ENCODE peak calls at places on chromosomes 4 and X, in seven cellular contexts. D is GM23338, S is GM13977, E is BE2C, I is OCI-LY7, H is PC-9, L is B cell. R is an unnamed sample.

GRCh38 chrX:132676102-132676501 is 187.3 kb upstream of the MBNL3 start:
- DNase-seq in L (no peak), I (no peak), D (peak), E (no peak), H (no peak), S (no peak), R (no peak)

GRCh38 chr4:38371391-38371851 is 292.6 kb upstream of the KLF3 start:
- DNase-seq in H (no peak), S (no peak), I (no peak), D (no peak), L (no peak), E (no peak), R (no peak)

GRCh38 chr4:152340818-152341217 is 195.1 kb downstream of the FBXW7 start:
- DNase-seq in S (no peak), I (no peak), L (no peak), E (no peak), H (no peak), D (no peak), R (no peak)

GRCh38 chr4:7842384-7843279 is 97.0 kb downstream of the AFAP1 start:
- DNase-seq in L (no peak), H (peak), I (no peak), S (no peak), E (no peak), D (no peak), R (no peak)

GRCh38 chrX:115892787-115893671 is 277.5 kb upstream of the AGTR2 start:
- DNase-seq in H (peak), E (peak), I (no peak), D (peak), S (peak), L (no peak), R (no peak)

GRCh38 chrX:131704136-131704695 is 160.3 kb downstream of the OR13H1 start:
- DNase-seq in D (peak), L (no peak), I (no peak), S (peak), H (peak), E (no peak), R (no peak)

GRCh38 chr4:57053508-57053907 is 56.7 kb downstream of the IGFBP7 start:
- DNase-seq in H (no peak), I (no peak), D (no peak), S (no peak), L (no peak), E (no peak), R (no peak)

GRCh38 chrX:16771483-16772398 is 14.5 kb upstream of the TXLNG start:
- DNase-seq in H (peak), D (peak), S (no peak), I (no peak), L (no peak), E (peak), R (peak)

GRCh38 chr4:103018391-103019318 is 850 bp downstream of the SLC9B1 start:
- DNase-seq in D (peak), I (peak), H (no peak), L (no peak), S (no peak), E (no peak), R (no peak)

GRCh38 chrX:115649461-115650063 is 88.6 kb downstream of the PLS3 start:
- DNase-seq in D (peak), I (no peak), L (no peak), H (peak), S (no peak), E (no peak), R (no peak)

GRCh38 chr4:53489279-53489889 is 101.9 kb downstream of the LNX1 start:
- DNase-seq in L (no peak), D (no peak), I (no peak), H (no peak), S (no peak), E (no peak), R (no peak)

GRCh38 chr4:184688447-184688846 is 38.9 kb downstream of the PRIMPOL start:
- DNase-seq in E (no peak), L (no peak), D (peak), S (no peak), I (no peak), H (peak), R (peak)

GRCh38 chrX:47497274-47497673 is 14.3 kb upstream of the ZNF41 start:
- DNase-seq in L (no peak), H (no peak), D (no peak), S (no peak), E (no peak), I (peak), R (no peak)

GRCh38 chr4:101647710-101648034 is 142.9 kb upstream of the BANK1 start:
- DNase-seq in S (no peak), D (no peak), H (no peak), E (no peak), L (no peak), I (no peak), R (no peak)

GRCh38 chr4:121057466-121057911 is 14.8 kb downstream of the NDNF start:
- DNase-seq in H (no peak), L (no peak), S (no peak), I (no peak), E (peak), D (peak), R (no peak)

GRCh38 chr4:20652226-20652836 is 47.9 kb upstream of the PACRGL start:
- DNase-seq in I (no peak), E (no peak), S (no peak), D (no peak), L (no peak), H (no peak), R (no peak)

GRCh38 chr4:35052546-35052945 is 1191.8 kb downstream of the ARAP2 start:
- DNase-seq in I (no peak), D (no peak), E (no peak), H (no peak), S (no peak), L (no peak), R (no peak)

GRCh38 chrX:93673056-93673868 is at the start of gene NAP1L3:
- DNase-seq in E (peak), D (peak), S (peak), H (no peak), I (no peak), L (no peak), R (peak)

GRCh38 chr4:156581693-156582092 is 389.9 kb downstream of the PDGFC start:
- DNase-seq in H (no peak), E (no peak), I (no peak), S (no peak), L (no peak), D (no peak), R (no peak)

GRCh38 chrX:69136546-69137331 is 28.5 kb downstream of the PJA1 start:
- DNase-seq in H (no peak), L (no peak), D (peak), I (no peak), E (peak), S (no peak), R (no peak)

GRCh38 chr4:5954056-5954760 is 61.3 kb upstream of the CRMP1 start:
- DNase-seq in I (no peak), D (no peak), H (no peak), L (no peak), S (no peak), E (peak), R (no peak)

GRCh38 chr4:118034061-118034785 is at the start of gene NDST3:
- DNase-seq in L (no peak), I (no peak), E (peak), S (peak), D (peak), H (peak), R (peak)

GRCh38 chr4:10025230-10025806 is 4.0 kb upstream of the SLC2A9 start:
- DNase-seq in D (no peak), I (no peak), E (no peak), S (no peak), L (no peak), H (no peak), R (no peak)

GRCh38 chr4:124534133-124534532 is 178.4 kb downstream of the ANKRD50 start:
- DNase-seq in D (no peak), E (no peak), I (no peak), L (no peak), H (no peak), S (no peak), R (no peak)

GRCh38 chrX:107565916-107566602 is 62.3 kb upstream of the PRPS1 start:
- DNase-seq in L (no peak), E (peak), I (no peak), D (peak), H (no peak), S (no peak), R (no peak)

GRCh38 chr4:26238782-26239647 is 81.8 kb upstream of the RBPJ start:
- DNase-seq in H (no peak), D (peak), S (no peak), E (no peak), I (no peak), L (no peak), R (no peak)

GRCh38 chr4:14853186-14853946 is 148.9 kb upstream of the CPEB2 start:
- DNase-seq in L (no peak), H (no peak), E (no peak), S (no peak), I (no peak), D (peak), R (no peak)

GRCh38 chr4:76665139-76665538 is 230.1 kb downstream of the SHROOM3 start:
- DNase-seq in D (no peak), H (peak), E (no peak), I (no peak), L (no peak), S (no peak), R (no peak)

GRCh38 chrX:3939967-3940610 is 226.6 kb upstream of the PRKX start:
- DNase-seq in I (peak), H (peak), L (no peak), S (peak), E (no peak), D (peak), R (no peak)

GRCh38 chr4:183354213-183354612 is 32.0 kb upstream of the CLDN24 start:
- DNase-seq in L (no peak), H (no peak), D (no peak), S (no peak), I (no peak), E (no peak), R (no peak)

GRCh38 chr4:27084685-27085356 is 224.2 kb downstream of the STIM2 start:
- DNase-seq in D (peak), H (no peak), I (no peak), S (no peak), E (peak), L (no peak), R (peak)

GRCh38 chr4:955161-955921 is 18.0 kb downstream of the DGKQ start:
- DNase-seq in H (no peak), S (no peak), L (peak), I (no peak), E (no peak), D (no peak), R (no peak)

GRCh38 chr4:23163649-23164436 is 471.1 kb downstream of the GBA3 start:
- DNase-seq in H (peak), S (no peak), E (no peak), I (no peak), D (peak), L (no peak), R (no peak)

GRCh38 chrX:71625471-71625870 is 7.2 kb upstream of the CXCR3 start:
- DNase-seq in E (no peak), S (no peak), H (no peak), D (no peak), L (no peak), I (no peak), R (no peak)

GRCh38 chrX:71622347-71623104 is 4.2 kb upstream of the CXCR3 start:
- DNase-seq in I (peak), L (peak), D (peak), H (no peak), S (peak), E (peak), R (peak)

GRCh38 chrX:71621644-71622346 is 3.5 kb upstream of the CXCR3 start:
- DNase-seq in L (no peak), S (no peak), I (no peak), D (no peak), H (no peak), E (no peak), R (no peak)

GRCh38 chrX:71623714-71624113 is 5.4 kb upstream of the CXCR3 start:
- DNase-seq in L (no peak), D (no peak), S (no peak), E (no peak), I (no peak), H (no peak), R (peak)

DNA sequence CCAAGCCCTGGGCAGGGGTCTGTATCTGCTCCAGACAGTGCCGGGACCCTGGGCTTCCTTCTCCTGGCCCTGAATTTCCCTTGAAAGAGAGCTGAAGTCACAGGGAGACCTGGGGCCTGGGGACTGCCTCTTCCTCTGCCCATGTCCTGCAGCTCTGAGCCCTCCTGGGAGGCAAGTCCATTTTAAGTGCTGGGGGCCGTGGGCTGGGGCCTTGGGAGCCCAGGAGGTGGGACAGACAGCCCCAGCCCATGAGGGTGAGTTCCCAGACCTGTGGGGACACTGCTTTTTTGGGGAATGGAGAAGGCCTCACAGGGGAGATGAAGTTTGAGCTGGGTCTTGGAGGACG is 4.8 kb upstream of the CXCR3 start:
- DNase-seq in S (no peak), H (no peak), D (no peak), I (no peak), L (no peak), E (no peak), R (no peak)
- TF ChIP-seq CTCF in S (no peak), H (no peak), D (no peak), I (no peak), L (no peak), E (no peak), R (no peak)

GRCh38 chr4:71270901-71271300 is 67.9 kb upstream of the SLC4A4 start:
- DNase-seq in D (peak), S (no peak), L (no peak), H (no peak), I (peak), E (peak), R (peak)
- TF ChIP-seq CTCF in D (peak), S (peak), L (peak), H (peak), I (peak), E (peak), R (peak)

GRCh38 chr4:48944659-48945290 is 38.2 kb upstream of the OCIAD2 start:
- DNase-seq in D (peak), S (peak), L (no peak), H (no peak), I (peak), E (peak), R (peak)
- TF ChIP-seq CTCF in D (peak), S (peak), L (no peak), H (peak), I (peak), E (peak), R (peak)

DNA sequence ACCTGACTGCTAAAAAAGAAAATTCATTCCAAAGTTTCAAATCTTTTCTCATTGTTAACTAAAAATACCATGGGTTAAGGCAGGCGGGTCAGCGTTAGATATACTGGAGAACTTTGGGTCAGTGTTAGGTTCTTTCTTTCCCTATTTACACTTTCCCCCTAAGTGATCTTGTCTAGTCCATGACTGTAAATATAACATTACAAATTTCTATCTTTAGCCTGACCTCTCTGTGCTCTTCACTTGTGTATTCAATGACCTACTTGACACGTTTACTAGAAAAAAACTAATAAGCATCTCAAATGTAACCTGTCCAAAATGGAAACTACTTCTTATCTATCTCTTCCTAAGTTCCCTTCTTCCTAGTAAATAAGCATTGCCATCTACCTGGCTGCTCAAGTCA is 95.3 kb downstream of the JADE1 start:
- DNase-seq in L (no peak), H (no peak), I (no peak), S (no peak), E (no peak), D (no peak), R (no peak)
- TF ChIP-seq CTCF in L (no peak), H (no peak), I (no peak), S (no peak), E (no peak), D (no peak), R (no peak)

DNA sequence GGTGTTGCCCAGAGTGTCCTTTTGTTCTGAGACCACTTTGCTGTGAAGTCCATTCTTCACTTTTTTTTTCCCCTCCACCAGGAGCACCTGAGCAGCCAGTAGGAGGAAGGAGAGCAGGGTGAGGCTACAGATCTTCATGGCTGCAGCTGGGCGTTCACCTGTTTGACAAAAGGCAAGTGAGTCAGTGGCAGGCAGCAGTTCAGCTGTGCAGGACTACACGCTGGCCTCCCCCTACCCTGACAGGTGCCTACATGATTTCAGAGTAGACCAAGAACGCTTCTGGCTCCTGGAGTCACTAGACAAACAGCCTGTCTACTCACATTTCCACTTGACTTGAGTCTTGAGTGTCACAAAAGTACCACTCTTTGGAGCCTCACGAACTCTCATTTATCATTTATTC is 2.0 kb downstream of the FGFBP1 start:
- DNase-seq in D (no peak), L (no peak), E (no peak), I (no peak), H (no peak), S (no peak), R (no peak)
- TF ChIP-seq CTCF in D (no peak), L (no peak), E (no peak), I (no peak), H (no peak), S (no peak), R (no peak)

GRCh38 chr4:89563431-89563830 is 255.8 kb upstream of the GPRIN3 start:
- DNase-seq in L (no peak), D (no peak), S (no peak), E (no peak), I (no peak), H (no peak), R (no peak)

GRCh38 chr4:89556596-89557305 is 249.2 kb upstream of the GPRIN3 start:
- DNase-seq in I (no peak), L (no peak), H (no peak), D (no peak), S (no peak), E (no peak), R (no peak)

GRCh38 chr4:89562715-89563114 is 255.1 kb upstream of the GPRIN3 start:
- DNase-seq in D (no peak), L (no peak), H (no peak), E (no peak), I (no peak), S (no peak), R (no peak)

GRCh38 chr4:89561051-89561450 is 253.5 kb upstream of the GPRIN3 start:
- DNase-seq in H (no peak), D (no peak), S (no peak), L (no peak), E (no peak), I (no peak), R (no peak)

DNA sequence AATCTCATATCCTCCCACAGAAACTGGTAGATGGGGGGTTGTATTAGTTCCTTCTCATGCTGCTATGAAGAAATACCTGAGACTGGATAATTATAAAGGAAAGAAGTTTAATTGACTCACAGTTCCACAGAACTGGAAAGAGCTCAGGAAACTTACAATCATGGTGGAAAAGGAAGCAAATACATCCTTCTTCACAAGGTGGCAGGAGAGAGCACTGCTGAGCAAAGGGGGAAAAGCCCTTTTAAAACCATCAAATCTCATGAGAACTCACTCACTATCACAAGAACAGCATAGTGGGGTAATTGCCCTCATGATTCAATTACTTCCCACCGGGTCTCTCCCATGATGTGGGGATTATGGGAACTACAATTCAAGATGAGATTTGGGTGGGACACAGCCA is 250.5 kb upstream of the GPRIN3 start:
- DNase-seq in D (peak), H (no peak), L (no peak), I (no peak), S (no peak), E (no peak), R (no peak)
- TF ChIP-seq CTCF in D (peak), H (no peak), L (no peak), I (peak), S (peak), E (peak), R (peak)

R was measured in activated CD8-positive, alpha-beta T cell treated with anti-CD3 and anti-CD28 coated beads for 36 hours.